ENCODE peak calls at places on chromosomes 6 and 20, in seven cellular contexts. O, N, G, D, A, W and F are unnamed samples.
A peak's percentile ranks its signal among the peaks of the same experiment; 100 is the strongest.

GRCh38 chr20:21053002-21053762 is 53.0 kb downstream of the LINC00237 start:
- DNase-seq in O (no peak), N (peak; percentile 26), G (no peak), D (no peak), A (no peak), W (no peak), F (no peak)

GRCh38 chr6:112310439-112311154 is 36.5 kb upstream of the RFPL4B start:
- DNase-seq in O (no peak), N (no peak), G (no peak), D (no peak), A (no peak), W (no peak), F (no peak)

GRCh38 chr20:2217857-2218529 is 77.8 kb upstream of the TGM3 start:
- DNase-seq in O (no peak), N (no peak), G (no peak), D (no peak), A (no peak), W (no peak), F (peak; percentile 13)

GRCh38 chr6:44254957-44255808 is 2.1 kb downstream of the SLC35B2 start:
- DNase-seq in O (peak; percentile 53), N (peak; percentile 30), G (no peak), D (no peak), A (no peak), W (no peak), F (no peak)

GRCh38 chr6:149450679-149451360 is 34.0 kb downstream of the ZC3H12D start:
- DNase-seq in O (no peak), N (no peak), G (no peak), D (no peak), A (no peak), W (no peak), F (peak; percentile 55)

GRCh38 chr20:3431109-3431508 is 23.6 kb upstream of the DNAAF9 start:
- DNase-seq in O (peak; percentile 37), N (no peak), G (no peak), D (no peak), A (no peak), W (no peak), F (no peak)

GRCh38 chr6:87870606-87871005 is 168.6 kb upstream of the AKIRIN2 start:
- DNase-seq in O (no peak), N (no peak), G (no peak), D (no peak), A (no peak), W (no peak), F (no peak)

GRCh38 chr6:40376113-40376650 is 211.0 kb downstream of the LRFN2 start:
- DNase-seq in O (no peak), N (no peak), G (no peak), D (no peak), A (no peak), W (no peak), F (no peak)

GRCh38 chr6:18742406-18742805 is 355.3 kb downstream of the RNF144B start:
- DNase-seq in O (peak; percentile 41), N (no peak), G (no peak), D (no peak), A (no peak), W (no peak), F (no peak)

GRCh38 chr20:38665094-38665493 is 59.2 kb upstream of the SLC32A1 start:
- DNase-seq in O (no peak), N (no peak), G (no peak), D (no peak), A (no peak), W (no peak), F (no peak)

GRCh38 chr6:37838209-37838921 is 18.8 kb downstream of the ZFAND3 start:
- DNase-seq in O (no peak), N (no peak), G (no peak), D (no peak), A (no peak), W (no peak), F (no peak)

GRCh38 chr20:38109657-38110524 is 55.2 kb downstream of the TGM2 start:
- DNase-seq in O (peak; percentile 84), N (no peak), G (peak; percentile 16), D (no peak), A (no peak), W (no peak), F (peak; percentile 86)

GRCh38 chr20:44909872-44910689 is at the start of gene PABPC1L:
- DNase-seq in O (peak; percentile 75), N (peak; percentile 73), G (peak; percentile 83), D (peak; percentile 70), A (peak; percentile 95), W (peak; percentile 51), F (peak; percentile 61)

GRCh38 chr20:4817230-4817671 is 95.5 kb downstream of the PRND start:
- DNase-seq in O (peak; percentile 98), N (peak; percentile 18), G (no peak), D (no peak), A (no peak), W (no peak), F (no peak)

GRCh38 chr20:10557685-10558084 is 116.1 kb downstream of the JAG1 start:
- DNase-seq in O (peak; percentile 33), N (no peak), G (no peak), D (no peak), A (no peak), W (no peak), F (no peak)

GRCh38 chr6:82963527-82963926 is 102.1 kb downstream of the UBE3D start:
- DNase-seq in O (no peak), N (no peak), G (no peak), D (no peak), A (no peak), W (no peak), F (no peak)

GRCh38 chr20:11652128-11652527 is 265.6 kb upstream of the BTBD3 start:
- DNase-seq in O (peak; percentile 56), N (no peak), G (no peak), D (no peak), A (no peak), W (no peak), F (no peak)

GRCh38 chr20:23129891-23130621 is 43.9 kb upstream of the CD93 start:
- DNase-seq in O (no peak), N (no peak), G (peak; percentile 15), D (no peak), A (no peak), W (no peak), F (no peak)

GRCh38 chr20:22453244-22454080 is 130.9 kb downstream of the FOXA2 start:
- DNase-seq in O (peak; percentile 41), N (peak; percentile 6), G (no peak), D (no peak), A (no peak), W (no peak), F (no peak)

GRCh38 chr6:143823463-143824006 is 19.6 kb upstream of the LTV1 start:
- DNase-seq in O (peak; percentile 64), N (no peak), G (no peak), D (no peak), A (no peak), W (no peak), F (no peak)

GRCh38 chr6:154433477-154434241 is 76.8 kb downstream of the CNKSR3 start:
- DNase-seq in O (no peak), N (no peak), G (no peak), D (no peak), A (no peak), W (peak; percentile 54), F (no peak)

GRCh38 chr20:48920527-48921167 is 864 bp upstream of the ARFGEF2 start:
- DNase-seq in O (no peak), N (no peak), G (no peak), D (no peak), A (no peak), W (no peak), F (peak; percentile 30)

GRCh38 chr6:6905961-6906518 is 201.7 kb upstream of the RREB1 start:
- DNase-seq in O (no peak), N (no peak), G (no peak), D (no peak), A (no peak), W (no peak), F (no peak)

GRCh38 chr6:40293824-40294188 is 293.4 kb downstream of the LRFN2 start:
- DNase-seq in O (no peak), N (no peak), G (no peak), D (no peak), A (no peak), W (no peak), F (no peak)

GRCh38 chr20:3250091-3250504 is 11.1 kb upstream of the SLC4A11 start:
- DNase-seq in O (no peak), N (no peak), G (no peak), D (no peak), A (no peak), W (peak; percentile 21), F (no peak)

GRCh38 chr6:84353459-84354423 is 126.3 kb upstream of the CEP162 start:
- DNase-seq in O (no peak), N (no peak), G (no peak), D (no peak), A (no peak), W (no peak), F (no peak)

GRCh38 chr6:15398657-15399287 is 152.9 kb downstream of the JARID2 start:
- DNase-seq in O (no peak), N (no peak), G (no peak), D (no peak), A (peak; percentile 68), W (no peak), F (no peak)